ENCODE peak calls at places on chromosomes 16 and 17, in six cellular contexts. R, J, G, F, Z and E are unnamed samples.
A peak's percentile ranks its signal among the peaks of the same experiment; 100 is the strongest.

GRCh38 chr17:16378631-16379282 is 2.1 kb upstream of the UBB start:
- DNase-seq in G (peak; percentile 62), R (no peak), Z (no peak), F (no peak), J (no peak), E (no peak)

GRCh38 chr17:41734139-41734948 is at the start of gene HAP1:
- DNase-seq in J (peak; percentile 73), R (no peak), G (peak; percentile 27), Z (peak; percentile 48), F (no peak), E (peak; percentile 9)

GRCh38 chr17:2087597-2088211 is 32.8 kb downstream of the HIC1 start:
- DNase-seq in F (peak; percentile 61), G (no peak), Z (no peak), R (peak; percentile 15), J (peak; percentile 73), E (no peak)

GRCh38 chr17:45958307-45958706 is 40.7 kb upstream of the STH start:
- DNase-seq in R (no peak), Z (no peak), J (no peak), G (no peak), F (no peak), E (no peak)

GRCh38 chr17:49216953-49217650 is 6.6 kb downstream of the ABI3 start:
- DNase-seq in R (no peak), F (peak; percentile 58), Z (no peak), G (peak; percentile 27), J (peak; percentile 82), E (no peak)

GRCh38 chr16:88441460-88441859 is 11.6 kb upstream of the ZFPM1 start:
- DNase-seq in Z (no peak), F (no peak), J (no peak), G (no peak), R (no peak), E (no peak)

GRCh38 chr16:69435977-69436729 is 11.7 kb downstream of the CYB5B start:
- DNase-seq in F (no peak), J (no peak), G (peak; percentile 43), R (no peak), Z (no peak), E (peak; percentile 22)

GRCh38 chr17:32992360-32993033 is 850 bp downstream of the SPACA3 start:
- DNase-seq in F (no peak), Z (no peak), R (no peak), G (peak; percentile 44), J (no peak), E (no peak)

GRCh38 chr17:2068101-2068518 is 13.2 kb downstream of the HIC1 start:
- DNase-seq in Z (no peak), F (peak; percentile 55), R (no peak), G (no peak), J (no peak), E (no peak)

GRCh38 chr16:57946181-57946801 is 24.6 kb downstream of the CNGB1 start:
- DNase-seq in J (no peak), Z (peak; percentile 88), R (no peak), G (no peak), F (no peak), E (no peak)

GRCh38 chr16:75566889-75567255 is 693 bp downstream of the GABARAPL2 start:
- DNase-seq in F (no peak), R (no peak), J (no peak), Z (peak; percentile 34), G (no peak), E (no peak)

GRCh38 chr17:74798239-74798707 is 22.1 kb upstream of the NAT9 start:
- DNase-seq in G (no peak), R (no peak), F (no peak), J (no peak), Z (no peak), E (peak; percentile 26)

GRCh38 chr17:40021471-40021961 is 6.3 kb downstream of the CSF3 start:
- DNase-seq in J (no peak), Z (no peak), F (peak; percentile 59), R (no peak), G (no peak), E (no peak)

GRCh38 chr17:50721194-50722010 is 2.0 kb downstream of the LUC7L3 start:
- DNase-seq in F (no peak), Z (no peak), R (no peak), J (no peak), G (no peak), E (peak; percentile 31)

GRCh38 chr17:43979011-43979410 is 25.3 kb upstream of the PYY start:
- DNase-seq in J (no peak), Z (no peak), R (no peak), F (no peak), G (no peak), E (no peak)

GRCh38 chr16:89491238-89491869 is 993 bp upstream of the ANKRD11 start:
- DNase-seq in G (no peak), Z (no peak), J (no peak), R (no peak), F (no peak), E (no peak)

GRCh38 chr16:56781565-56781964 is 51.6 kb downstream of the NUP93 start:
- DNase-seq in Z (no peak), J (no peak), F (no peak), G (no peak), R (no peak), E (peak; percentile 44)

GRCh38 chr17:9162275-9162985 is 141.1 kb downstream of the NTN1 start:
- DNase-seq in G (no peak), J (no peak), F (no peak), Z (no peak), R (no peak), E (peak; percentile 20)

GRCh38 chr17:65495255-65496060 is 66.0 kb downstream of the AXIN2 start:
- DNase-seq in J (peak; percentile 77), Z (no peak), F (no peak), G (no peak), R (peak; percentile 6), E (peak; percentile 57)

GRCh38 chr17:6913608-6914443 is 82.0 kb upstream of the ALOX12 start:
- DNase-seq in F (peak; percentile 68), R (peak; percentile 76), Z (peak; percentile 74), G (peak; percentile 68), J (peak; percentile 76), E (peak; percentile 88)

GRCh38 chr17:56478836-56479447 is 114.6 kb upstream of the NOG start:
- DNase-seq in R (no peak), J (no peak), G (no peak), F (no peak), Z (peak; percentile 9), E (peak; percentile 45)

GRCh38 chr16:61024180-61024900 is 1011.9 kb downstream of the CDH8 start:
- DNase-seq in R (no peak), G (no peak), F (no peak), J (no peak), Z (no peak), E (peak; percentile 68)

GRCh38 chr16:72422308-72422897 is 250.4 kb upstream of the PMFBP1 start:
- DNase-seq in Z (no peak), F (no peak), R (no peak), G (no peak), J (no peak), E (no peak)

GRCh38 chr16:72415379-72415778 is 243.4 kb upstream of the PMFBP1 start:
- DNase-seq in Z (no peak), J (no peak), F (no peak), G (no peak), R (no peak), E (no peak)

GRCh38 chr16:72424776-72425175 is 252.8 kb upstream of the PMFBP1 start:
- DNase-seq in J (no peak), Z (no peak), F (no peak), G (no peak), R (no peak), E (peak; percentile 24)

DNA sequence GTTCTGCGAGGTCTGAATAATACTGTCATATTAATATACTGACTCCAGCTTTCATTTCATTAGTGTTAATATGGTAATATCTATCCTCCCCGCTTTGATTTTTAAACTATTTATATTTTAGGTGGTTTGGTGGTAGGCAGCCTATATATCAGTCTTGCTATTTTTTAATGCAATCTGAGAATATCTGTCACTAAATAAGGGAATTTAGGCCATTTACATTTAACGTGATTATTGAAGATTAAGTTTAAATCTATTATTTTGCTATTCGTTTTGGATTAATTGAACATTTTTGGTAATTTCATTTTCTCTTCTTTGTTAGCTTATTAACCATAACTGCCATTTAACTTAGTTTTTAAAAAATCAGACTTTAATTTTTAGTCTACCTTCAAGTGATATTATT is 247.7 kb upstream of the PMFBP1 start:
- DNase-seq in R (no peak), G (no peak), F (no peak), Z (no peak), J (no peak), E (no peak)
- H3K9me3 ChIP-seq in R (peaks cover 8% of the 10 kb centered on the region), G (no peaks in the 10 kb centered on the region), F (no peaks in the 10 kb centered on the region), Z (no peaks in the 10 kb centered on the region), J (peaks cover 18% of the 10 kb centered on the region), E (peaks cover 4% of the 10 kb centered on the region)

GRCh38 chr17:64441772-64442549 is 7.0 kb upstream of the MILR1 start:
- DNase-seq in F (no peak), R (peak; percentile 8), J (no peak), Z (no peak), G (no peak), E (no peak)

GRCh38 chr17:64443086-64443760 is 5.7 kb upstream of the MILR1 start:
- DNase-seq in J (no peak), G (no peak), R (no peak), F (no peak), Z (no peak), E (no peak)

GRCh38 chr17:64442550-64442971 is 6.4 kb upstream of the MILR1 start:
- DNase-seq in R (no peak), Z (no peak), F (no peak), J (no peak), G (no peak), E (no peak)

DNA sequence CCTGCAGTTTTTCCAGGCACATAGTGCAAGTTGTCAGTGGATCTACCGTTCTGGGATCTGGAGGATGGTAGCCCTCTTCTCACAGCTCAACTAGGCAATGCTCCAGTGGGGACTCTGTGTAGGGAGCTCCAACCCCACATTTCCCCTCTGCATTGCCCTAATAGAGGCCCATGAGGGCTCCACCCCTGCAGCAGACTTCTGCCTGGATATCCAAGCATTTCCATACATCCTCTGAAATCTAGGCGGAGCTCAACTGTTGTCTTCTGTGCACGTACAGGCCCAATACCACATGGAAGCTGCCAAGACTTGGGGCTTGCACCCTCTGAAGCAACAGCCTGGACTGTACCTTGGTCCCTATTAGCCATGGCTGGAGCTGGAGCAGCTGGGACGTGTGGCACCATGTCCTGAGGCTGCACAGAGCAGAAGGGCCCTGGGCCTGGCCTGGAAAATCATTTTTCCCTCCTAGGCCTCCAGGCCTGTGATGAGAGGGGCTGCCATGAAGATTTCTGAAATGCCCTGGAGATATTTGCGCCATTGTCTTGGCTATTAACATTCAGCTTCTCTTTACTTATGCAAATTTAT is 10.9 kb upstream of the MILR1 start:
- DNase-seq in R (no peak), J (no peak), F (no peak), Z (no peak), G (no peak), E (no peak)
- H3K9me3 ChIP-seq in R (peaks cover 17% of the 10 kb centered on the region), J (peaks cover 4% of the 10 kb centered on the region), F (no peaks in the 10 kb centered on the region), Z (no peaks in the 10 kb centered on the region), G (peaks cover 14% of the 10 kb centered on the region), E (peaks cover 22% of the 10 kb centered on the region)

GRCh38 chr17:69762359-69762758 is 312.7 kb upstream of the KCNJ16 start:
- DNase-seq in J (no peak), G (no peak), Z (no peak), R (no peak), F (no peak), E (no peak)
- H3K9me3 ChIP-seq in J (no peaks in the 10 kb centered on the region), G (no peaks in the 10 kb centered on the region), Z (no peaks in the 10 kb centered on the region), R (no peaks in the 10 kb centered on the region), F (no peaks in the 10 kb centered on the region), E (no peaks in the 10 kb centered on the region)

DNA sequence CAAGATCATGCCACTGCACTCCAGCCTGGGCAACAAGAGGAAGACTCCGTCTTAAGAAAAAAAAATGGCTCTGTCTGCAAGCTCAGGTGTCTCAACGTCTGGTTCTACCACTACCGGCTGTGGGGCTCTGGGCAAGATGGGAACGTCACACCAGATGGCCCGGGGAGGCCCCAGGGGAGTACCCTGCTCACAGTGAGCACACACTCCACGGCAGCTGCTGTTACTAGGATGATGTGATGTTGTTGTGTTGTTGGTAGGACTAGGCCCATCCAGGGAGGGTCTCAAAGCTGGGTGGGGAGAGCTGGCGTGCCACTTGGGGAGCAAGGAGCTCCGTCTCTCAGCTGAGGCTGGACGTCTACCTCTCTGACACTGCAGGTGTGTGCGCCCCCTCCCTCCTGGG is 9.4 kb upstream of the NPTX1 start:
- DNase-seq in J (no peak), R (no peak), F (no peak), G (no peak), Z (peak; percentile 95), E (no peak)
- H3K9me3 ChIP-seq in J (no peaks in the 10 kb centered on the region), R (no peaks in the 10 kb centered on the region), F (no peaks in the 10 kb centered on the region), G (peaks cover 2% of the 10 kb centered on the region), Z (no peaks in the 10 kb centered on the region), E (no peaks in the 10 kb centered on the region)